ENCODE peak calls at places on chromosomes 5 and 9, in nine cellular contexts. One of them, this sample, is unnamed.

GRCh38 chr5:109099081-109099480 is 310.7 kb downstream of the PJA2 start:
- DNase-seq in stomach: no peak
- DNase-seq in cardiac muscle cell: no peak
- DNase-seq in small intestine: no peak
- DNase-seq in aorta: no peak
- DNase-seq in sigmoid colon: no peak
- DNase-seq in ovary: no peak
- DNase-seq in neuronal stem cell: no peak
- DNase-seq in right cardiac atrium: no peak
- DNase-seq in this sample: no peak

GRCh38 chr5:170740586-170741205 is 42.8 kb upstream of the GABRP start:
- DNase-seq in stomach: no peak
- DNase-seq in cardiac muscle cell: no peak
- DNase-seq in small intestine: no peak
- DNase-seq in aorta: no peak
- DNase-seq in sigmoid colon: no peak
- DNase-seq in ovary: no peak
- DNase-seq in neuronal stem cell: no peak
- DNase-seq in right cardiac atrium: no peak
- DNase-seq in this sample: no peak

GRCh38 chr9:88308831-88309230 is 79.4 kb upstream of the SPIN1 start:
- DNase-seq in stomach: no peak
- DNase-seq in cardiac muscle cell: no peak
- DNase-seq in small intestine: no peak
- DNase-seq in aorta: no peak
- DNase-seq in sigmoid colon: no peak
- DNase-seq in ovary: no peak
- DNase-seq in neuronal stem cell: no peak
- DNase-seq in right cardiac atrium: no peak
- DNase-seq in this sample: no peak

GRCh38 chr9:89477395-89477794 is 20.5 kb downstream of the SEMA4D start:
- DNase-seq in stomach: peak; percentile 22
- DNase-seq in cardiac muscle cell: no peak
- DNase-seq in small intestine: no peak
- DNase-seq in aorta: no peak
- DNase-seq in sigmoid colon: peak; percentile 25
- DNase-seq in ovary: no peak
- DNase-seq in neuronal stem cell: no peak
- DNase-seq in right cardiac atrium: no peak
- DNase-seq in this sample: no peak

GRCh38 chr9:36640982-36641381 is 68.3 kb downstream of the MELK start:
- DNase-seq in stomach: no peak
- DNase-seq in cardiac muscle cell: no peak
- DNase-seq in small intestine: peak; percentile 21
- DNase-seq in aorta: no peak
- DNase-seq in sigmoid colon: no peak
- DNase-seq in ovary: no peak
- DNase-seq in neuronal stem cell: no peak
- DNase-seq in right cardiac atrium: no peak
- DNase-seq in this sample: no peak

GRCh38 chr5:168327994-168328393 is 36.5 kb downstream of the WWC1 start:
- DNase-seq in stomach: no peak
- DNase-seq in cardiac muscle cell: no peak
- DNase-seq in small intestine: no peak
- DNase-seq in aorta: no peak
- DNase-seq in sigmoid colon: no peak
- DNase-seq in ovary: no peak
- DNase-seq in neuronal stem cell: no peak
- DNase-seq in right cardiac atrium: no peak
- DNase-seq in this sample: no peak

GRCh38 chr5:132190161-132190817 is 37.4 kb downstream of the P4HA2 start:
- DNase-seq in stomach: no peak
- DNase-seq in cardiac muscle cell: peak; percentile 70
- DNase-seq in small intestine: peak; percentile 51
- DNase-seq in aorta: no peak
- DNase-seq in sigmoid colon: no peak
- DNase-seq in ovary: no peak
- DNase-seq in neuronal stem cell: peak; percentile 39
- DNase-seq in right cardiac atrium: no peak
- DNase-seq in this sample: no peak

GRCh38 chr9:137058651-137059234 is 4.9 kb upstream of the ENTPD2 start:
- DNase-seq in stomach: no peak
- DNase-seq in cardiac muscle cell: no peak
- DNase-seq in small intestine: no peak
- DNase-seq in aorta: no peak
- DNase-seq in sigmoid colon: no peak
- DNase-seq in ovary: no peak
- DNase-seq in neuronal stem cell: no peak
- DNase-seq in right cardiac atrium: no peak
- DNase-seq in this sample: no peak

GRCh38 chr9:5825223-5825622 is 7.7 kb downstream of the ERMP1 start:
- DNase-seq in stomach: no peak
- DNase-seq in cardiac muscle cell: no peak
- DNase-seq in small intestine: no peak
- DNase-seq in aorta: no peak
- DNase-seq in sigmoid colon: no peak
- DNase-seq in ovary: no peak
- DNase-seq in neuronal stem cell: no peak
- DNase-seq in right cardiac atrium: no peak
- DNase-seq in this sample: no peak

GRCh38 chr5:155689403-155689802 is 637.6 kb upstream of the SGCD start:
- DNase-seq in stomach: no peak
- DNase-seq in cardiac muscle cell: no peak
- DNase-seq in small intestine: no peak
- DNase-seq in aorta: no peak
- DNase-seq in sigmoid colon: no peak
- DNase-seq in ovary: no peak
- DNase-seq in neuronal stem cell: no peak
- DNase-seq in right cardiac atrium: no peak
- DNase-seq in this sample: no peak

GRCh38 chr9:136077491-136077890 is 17.6 kb downstream of the NACC2 start:
- DNase-seq in stomach: no peak
- DNase-seq in cardiac muscle cell: no peak
- DNase-seq in small intestine: no peak
- DNase-seq in aorta: peak; percentile 4
- DNase-seq in sigmoid colon: peak; percentile 40
- DNase-seq in ovary: no peak
- DNase-seq in neuronal stem cell: no peak
- DNase-seq in right cardiac atrium: no peak
- DNase-seq in this sample: no peak

GRCh38 chr5:39001683-39002082 is 72.5 kb downstream of the RICTOR start:
- DNase-seq in stomach: no peak
- DNase-seq in cardiac muscle cell: no peak
- DNase-seq in small intestine: no peak
- DNase-seq in aorta: no peak
- DNase-seq in sigmoid colon: no peak
- DNase-seq in ovary: no peak
- DNase-seq in neuronal stem cell: no peak
- DNase-seq in right cardiac atrium: no peak
- DNase-seq in this sample: no peak

GRCh38 chr5:7608772-7609171 is 212.8 kb downstream of the ADCY2 start:
- DNase-seq in stomach: no peak
- DNase-seq in cardiac muscle cell: no peak
- DNase-seq in small intestine: no peak
- DNase-seq in aorta: no peak
- DNase-seq in sigmoid colon: no peak
- DNase-seq in ovary: no peak
- DNase-seq in neuronal stem cell: no peak
- DNase-seq in right cardiac atrium: no peak
- DNase-seq in this sample: no peak

DNA sequence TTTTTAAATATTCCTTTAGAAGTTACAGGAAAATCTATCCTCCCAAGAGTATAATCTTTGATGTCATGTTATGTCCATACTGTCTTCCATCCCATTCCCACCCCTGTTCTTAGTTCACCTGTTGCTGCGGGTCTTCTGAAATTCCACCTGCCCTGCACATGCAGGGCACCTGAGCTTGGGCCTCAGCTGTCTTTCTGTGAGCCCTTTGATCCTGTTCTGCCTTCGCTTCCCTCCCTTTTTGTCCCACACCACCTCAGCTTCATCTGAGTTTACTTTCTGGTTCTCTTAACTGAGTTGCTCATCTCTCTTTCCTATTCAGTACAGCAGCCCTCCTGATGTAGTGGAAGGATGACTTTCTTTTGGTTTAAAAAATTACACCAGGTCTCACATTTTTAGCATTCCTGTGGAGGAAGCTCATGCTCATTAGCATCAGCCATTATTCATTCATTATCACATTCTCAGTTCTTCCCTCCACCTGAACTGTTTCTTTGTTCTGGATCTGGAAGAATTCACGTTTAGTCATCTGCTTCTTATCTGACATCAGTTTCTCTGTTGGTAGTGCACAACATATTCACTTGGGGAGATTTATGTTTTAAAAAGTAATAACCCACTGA is 211.0 kb downstream of the ADCY2 start:
- DNase-seq in stomach: no peak
- DNase-seq in cardiac muscle cell: no peak
- DNase-seq in small intestine: no peak
- DNase-seq in aorta: no peak
- DNase-seq in sigmoid colon: no peak
- DNase-seq in ovary: no peak
- DNase-seq in neuronal stem cell: no peak
- DNase-seq in right cardiac atrium: no peak
- DNase-seq in this sample: no peak
- H3K27ac ChIP-seq in stomach: no peak overlapping the region
- H3K27ac ChIP-seq in cardiac muscle cell: no peak overlapping the region
- H3K27ac ChIP-seq in small intestine: no peak overlapping the region
- H3K27ac ChIP-seq in aorta: no peak overlapping the region
- H3K27ac ChIP-seq in sigmoid colon: no peak overlapping the region
- H3K27ac ChIP-seq in ovary: no peak overlapping the region
- H3K27ac ChIP-seq in neuronal stem cell: no peak overlapping the region
- H3K27ac ChIP-seq in right cardiac atrium: no peak overlapping the region
- H3K27ac ChIP-seq in this sample: no peak overlapping the region

DNA sequence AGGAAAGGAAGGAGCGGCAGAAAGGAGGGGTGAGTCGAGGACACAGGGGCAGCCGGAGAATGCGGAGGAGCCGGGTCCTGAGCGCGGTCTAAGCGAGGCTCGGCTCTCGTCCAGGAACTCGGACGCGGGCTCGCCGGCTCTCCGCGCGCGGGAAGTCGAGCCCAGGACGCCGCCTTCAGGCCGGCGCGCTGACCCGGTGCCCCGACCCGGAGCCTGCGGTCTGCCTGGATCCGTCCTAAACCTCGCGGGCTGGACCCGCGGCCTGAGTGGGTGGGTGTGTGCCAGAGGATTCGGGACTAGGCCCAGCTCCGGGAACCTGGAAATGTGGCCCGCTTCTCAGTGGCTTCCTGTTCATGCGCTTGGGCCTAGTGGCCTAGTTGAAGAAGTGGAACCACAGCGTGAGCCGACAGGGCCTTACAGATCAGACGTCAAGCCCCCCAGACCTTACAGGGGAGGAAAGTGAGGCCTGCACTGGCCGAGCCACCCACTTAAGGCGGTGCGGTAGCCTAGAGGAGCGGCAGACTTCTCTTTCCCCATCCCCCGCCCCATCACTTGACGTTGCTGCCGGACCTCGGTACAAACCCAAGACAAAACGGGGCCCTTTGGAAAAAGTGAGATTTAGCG is 1.2 kb downstream of the CDKN2B-AS1 start:
- DNase-seq in stomach: peak; percentile 46
- DNase-seq in cardiac muscle cell: peak; percentile 43
- DNase-seq in small intestine: peak; percentile 41
- DNase-seq in aorta: peak; percentile 69
- DNase-seq in sigmoid colon: no peak
- DNase-seq in ovary: peak; percentile 26
- DNase-seq in neuronal stem cell: no peak
- DNase-seq in right cardiac atrium: peak; percentile 76
- DNase-seq in this sample: peak; percentile 13
- H3K27me3 ChIP-seq in stomach: no peaks in the 10 kb centered on the region
- H3K27me3 ChIP-seq in cardiac muscle cell: peaks cover 100% of the 10 kb centered on the region
- H3K27me3 ChIP-seq in small intestine: no peaks in the 10 kb centered on the region
- H3K27me3 ChIP-seq in aorta: no peaks in the 10 kb centered on the region
- H3K27me3 ChIP-seq in sigmoid colon: peaks cover 52% of the 10 kb centered on the region
- H3K27me3 ChIP-seq in ovary: no peaks in the 10 kb centered on the region
- H3K27me3 ChIP-seq in neuronal stem cell: peaks cover 98% of the 10 kb centered on the region
- H3K27me3 ChIP-seq in right cardiac atrium: peaks cover 2% of the 10 kb centered on the region
- H3K27me3 ChIP-seq in this sample: peaks cover 10% of the 10 kb centered on the region

GRCh38 chr9:652896-653295 is 188.6 kb upstream of the DMRT1 start:
- DNase-seq in stomach: no peak
- DNase-seq in cardiac muscle cell: no peak
- DNase-seq in small intestine: no peak
- DNase-seq in aorta: no peak
- DNase-seq in sigmoid colon: peak; percentile 89
- DNase-seq in ovary: no peak
- DNase-seq in neuronal stem cell: no peak
- DNase-seq in right cardiac atrium: peak; percentile 80
- DNase-seq in this sample: no peak

GRCh38 chr9:649128-650074 is 192.1 kb upstream of the DMRT1 start:
- DNase-seq in stomach: no peak
- DNase-seq in cardiac muscle cell: peak; percentile 45
- DNase-seq in small intestine: no peak
- DNase-seq in aorta: no peak
- DNase-seq in sigmoid colon: no peak
- DNase-seq in ovary: no peak
- DNase-seq in neuronal stem cell: no peak
- DNase-seq in right cardiac atrium: no peak
- DNase-seq in this sample: peak; percentile 8

GRCh38 chr9:650362-650761 is 191.1 kb upstream of the DMRT1 start:
- DNase-seq in stomach: no peak
- DNase-seq in cardiac muscle cell: peak; percentile 25
- DNase-seq in small intestine: no peak
- DNase-seq in aorta: no peak
- DNase-seq in sigmoid colon: no peak
- DNase-seq in ovary: no peak
- DNase-seq in neuronal stem cell: no peak
- DNase-seq in right cardiac atrium: no peak
- DNase-seq in this sample: peak; percentile 66

GRCh38 chr9:653421-653820 is 188.1 kb upstream of the DMRT1 start:
- DNase-seq in stomach: no peak
- DNase-seq in cardiac muscle cell: no peak
- DNase-seq in small intestine: no peak
- DNase-seq in aorta: no peak
- DNase-seq in sigmoid colon: no peak
- DNase-seq in ovary: no peak
- DNase-seq in neuronal stem cell: no peak
- DNase-seq in right cardiac atrium: no peak
- DNase-seq in this sample: no peak

DNA sequence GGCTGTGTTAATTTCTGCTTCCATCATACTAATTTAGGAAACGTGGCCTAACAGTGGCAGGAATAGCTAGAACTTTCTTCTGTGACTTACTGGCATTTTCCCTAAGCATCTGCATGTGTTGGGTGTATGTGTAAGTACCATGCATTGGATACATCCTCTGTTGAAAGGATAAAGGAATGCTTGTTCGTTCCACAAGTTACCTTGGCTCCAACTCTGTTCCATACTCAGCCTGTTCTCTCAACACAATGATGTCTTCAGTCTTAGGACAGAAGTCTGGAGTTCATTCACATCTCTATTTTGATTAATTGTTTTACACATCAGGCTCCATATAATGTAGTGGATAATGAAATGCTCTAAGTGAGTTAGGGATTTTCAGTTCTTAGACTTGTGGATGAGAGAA is 190.1 kb upstream of the DMRT1 start:
- DNase-seq in stomach: no peak
- DNase-seq in cardiac muscle cell: no peak
- DNase-seq in small intestine: no peak
- DNase-seq in aorta: no peak
- DNase-seq in sigmoid colon: no peak
- DNase-seq in ovary: no peak
- DNase-seq in neuronal stem cell: no peak
- DNase-seq in right cardiac atrium: no peak
- DNase-seq in this sample: no peak
- H3K4me1 ChIP-seq in stomach: peaks cover 38% of the 10 kb centered on the region
- H3K4me1 ChIP-seq in cardiac muscle cell: peaks cover 37% of the 10 kb centered on the region
- H3K4me1 ChIP-seq in small intestine: peaks cover 6% of the 10 kb centered on the region
- H3K4me1 ChIP-seq in aorta: peaks cover 9% of the 10 kb centered on the region
- H3K4me1 ChIP-seq in sigmoid colon: peaks cover 28% of the 10 kb centered on the region
- H3K4me1 ChIP-seq in ovary: peaks cover 7% of the 10 kb centered on the region
- H3K4me1 ChIP-seq in neuronal stem cell: peaks cover 16% of the 10 kb centered on the region
- H3K4me1 ChIP-seq in right cardiac atrium: peaks cover 17% of the 10 kb centered on the region
- H3K4me1 ChIP-seq in this sample: peaks cover 32% of the 10 kb centered on the region

GRCh38 chr5:139278540-139279274 is 14.8 kb upstream of the MATR3 start:
- DNase-seq in stomach: no peak
- DNase-seq in cardiac muscle cell: no peak
- DNase-seq in small intestine: no peak
- DNase-seq in aorta: no peak
- DNase-seq in sigmoid colon: no peak
- DNase-seq in ovary: no peak
- DNase-seq in neuronal stem cell: no peak
- DNase-seq in right cardiac atrium: no peak
- DNase-seq in this sample: no peak
- H3K27ac ChIP-seq in stomach: no peak overlapping the region
- H3K27ac ChIP-seq in cardiac muscle cell: peak overlapping the region; percentile 24
- H3K27ac ChIP-seq in small intestine: no peak overlapping the region
- H3K27ac ChIP-seq in aorta: no peak overlapping the region
- H3K27ac ChIP-seq in sigmoid colon: no peak overlapping the region
- H3K27ac ChIP-seq in ovary: no peak overlapping the region
- H3K27ac ChIP-seq in neuronal stem cell: no peak overlapping the region
- H3K27ac ChIP-seq in right cardiac atrium: no peak overlapping the region
- H3K27ac ChIP-seq in this sample: no peak overlapping the region

This sample was measured in thyroid gland.